ENCODE peak calls at places on chromosomes 4 and X, in six cellular contexts. O, H, A, X, D and C are unnamed samples.
A peak's percentile ranks its signal among the peaks of the same experiment; 100 is the strongest.

GRCh38 chrX:47751670-47752069 is 85.0 kb upstream of the ZNF81 start:
- DNase-seq in O (no peak), H (no peak), A (peak; percentile 39), X (peak; percentile 27), D (peak; percentile 13), C (no peak)

GRCh38 chr4:88275516-88275915 is 8.8 kb downstream of the PPM1K start:
- DNase-seq in O (no peak), H (peak; percentile 47), A (no peak), X (peak; percentile 46), D (no peak), C (no peak)

GRCh38 chrX:2875136-2875481 is 46.4 kb downstream of the GYG2 start:
- DNase-seq in O (no peak), H (no peak), A (no peak), X (no peak), D (no peak), C (no peak)

GRCh38 chr4:138413273-138413672 is 171.1 kb upstream of the SLC7A11 start:
- DNase-seq in O (no peak), H (no peak), A (no peak), X (no peak), D (no peak), C (no peak)

GRCh38 chr4:178976861-178977260 is 1534.6 kb upstream of the AGA start:
- DNase-seq in O (no peak), H (no peak), A (no peak), X (no peak), D (no peak), C (no peak)

GRCh38 chr4:142777045-142777743 is 68.9 kb downstream of the INPP4B start:
- DNase-seq in O (no peak), H (no peak), A (no peak), X (no peak), D (no peak), C (no peak)

GRCh38 chr4:156053174-156053573 is 99.5 kb upstream of the CTSO start:
- DNase-seq in O (no peak), H (no peak), A (no peak), X (no peak), D (no peak), C (no peak)

GRCh38 chrX:112761239-112762207 is 79.1 kb downstream of the AMOT start:
- DNase-seq in O (no peak), H (no peak), A (no peak), X (peak; percentile 47), D (no peak), C (peak; percentile 34)

GRCh38 chr4:3442959-3443749 is 1.4 kb downstream of the HGFAC start:
- DNase-seq in O (peak; percentile 52), H (peak; percentile 14), A (peak; percentile 77), X (peak; percentile 70), D (no peak), C (peak; percentile 93)

GRCh38 chr4:151716324-151716723 is 44.5 kb downstream of the GATB start:
- DNase-seq in O (no peak), H (no peak), A (no peak), X (no peak), D (no peak), C (no peak)

GRCh38 chrX:48513670-48514069 is 4.9 kb downstream of the PORCN start:
- DNase-seq in O (no peak), H (no peak), A (no peak), X (no peak), D (no peak), C (no peak)

GRCh38 chr4:128727658-128728057 is 81.8 kb upstream of the JADE1 start:
- DNase-seq in O (no peak), H (no peak), A (no peak), X (no peak), D (no peak), C (no peak)

GRCh38 chr4:111945014-111945413 is 200.2 kb upstream of the FAM241A start:
- DNase-seq in O (no peak), H (no peak), A (no peak), X (no peak), D (no peak), C (no peak)

GRCh38 chrX:41518127-41518840 is 71.1 kb downstream of the NYX start:
- DNase-seq in O (no peak), H (no peak), A (no peak), X (no peak), D (no peak), C (no peak)

GRCh38 chrX:43446752-43447151 is 209.3 kb upstream of the MAOA start:
- DNase-seq in O (no peak), H (no peak), A (no peak), X (no peak), D (no peak), C (no peak)

GRCh38 chr4:145819246-145820181 is 119.1 kb downstream of the ZNF827 start:
- DNase-seq in O (no peak), H (no peak), A (no peak), X (peak; percentile 52), D (no peak), C (no peak)

GRCh38 chrX:121479406-121479805 is 432.0 kb downstream of the GLUD2 start:
- DNase-seq in O (no peak), H (no peak), A (no peak), X (no peak), D (no peak), C (no peak)

GRCh38 chrX:72644946-72645345 is 69.2 kb downstream of the PHKA1 start:
- DNase-seq in O (no peak), H (no peak), A (no peak), X (peak; percentile 13), D (no peak), C (no peak)

GRCh38 chr4:155474758-155475157 is 98.0 kb upstream of the MAP9 start:
- DNase-seq in O (no peak), H (no peak), A (no peak), X (no peak), D (no peak), C (no peak)

GRCh38 chrX:75603833-75604232 is 81.0 kb upstream of the ZDHHC15 start:
- DNase-seq in O (no peak), H (peak; percentile 18), A (no peak), X (peak; percentile 22), D (no peak), C (peak; percentile 28)

GRCh38 chrX:121114691-121115090 is 67.3 kb downstream of the GLUD2 start:
- DNase-seq in O (no peak), H (no peak), A (no peak), X (no peak), D (no peak), C (no peak)

GRCh38 chr4:184232975-184233374 is 15.3 kb upstream of the ENPP6 start:
- DNase-seq in O (no peak), H (no peak), A (no peak), X (no peak), D (no peak), C (no peak)

GRCh38 chrX:71996138-71996537 is 85.5 kb downstream of the NHSL2 start:
- DNase-seq in O (no peak), H (no peak), A (no peak), X (no peak), D (no peak), C (no peak)

GRCh38 chrX:71536285-71536684 is 3.4 kb downstream of the OGT start:
- DNase-seq in O (no peak), H (no peak), A (no peak), X (peak; percentile 31), D (no peak), C (no peak)

DNA sequence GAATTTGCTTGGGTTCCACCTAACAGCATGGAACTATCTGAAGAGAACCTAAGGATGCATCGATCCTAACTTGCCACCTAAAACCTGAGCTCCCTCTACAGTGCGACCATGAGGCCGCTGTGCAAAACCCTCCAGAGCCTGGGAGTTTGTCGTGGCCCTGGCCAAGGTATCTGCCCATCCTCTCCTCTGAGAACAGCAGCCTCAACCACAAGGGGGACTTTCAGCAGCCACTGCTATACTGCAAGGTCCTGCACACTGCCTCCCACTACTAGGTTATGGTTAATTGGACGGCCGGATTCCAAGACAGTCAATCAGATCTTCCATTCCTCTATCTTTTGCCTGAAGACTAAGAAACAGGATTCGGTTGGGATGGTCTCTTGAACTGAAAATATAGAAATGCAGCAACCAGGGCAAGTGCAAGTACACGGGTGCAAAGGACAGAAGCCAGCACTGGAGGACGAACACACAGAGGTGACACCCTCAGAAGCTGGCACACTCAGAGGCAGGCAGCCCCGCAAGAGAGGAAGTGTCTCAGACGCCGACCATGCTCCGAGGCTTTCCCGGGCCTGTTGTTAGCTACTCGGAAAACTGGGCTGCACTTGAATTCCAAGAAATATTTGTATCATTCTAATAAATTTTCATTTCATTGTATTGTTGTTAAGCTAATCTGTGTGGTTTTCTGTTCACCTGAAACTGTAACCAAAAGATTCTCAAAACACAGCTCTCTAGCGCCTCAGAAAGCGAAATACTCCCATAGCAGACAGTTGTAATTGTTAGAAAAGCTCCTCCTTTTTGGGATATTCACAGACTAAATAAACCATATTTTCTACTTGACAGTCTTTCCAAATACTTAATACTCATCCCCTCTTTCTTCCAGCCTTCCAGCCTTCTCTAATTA is 63.3 kb downstream of the AFAP1 start:
- DNase-seq in O (no peak), H (peak; percentile 62), A (peak; percentile 21), X (peak; percentile 8), D (no peak), C (no peak)
- TF ChIP-seq CTCF in O (peak; percentile 31), H (peak; percentile 46), A (no peak), X (no peak), D (peak; percentile 1), C (no peak)

GRCh38 chrX:152601848-152602616 is 35.7 kb upstream of the GABRQ start:
- DNase-seq in O (no peak), H (no peak), A (peak; percentile 2), X (peak; percentile 13), D (peak; percentile 10), C (no peak)
- TF ChIP-seq CTCF in O (peak; percentile 13), H (no peak), A (no peak), X (peak; percentile 15), D (no peak), C (no peak)

GRCh38 chr4:141659539-141659938 is 23.2 kb downstream of the IL15 start:
- DNase-seq in O (no peak), H (no peak), A (no peak), X (no peak), D (no peak), C (peak; percentile 20)

GRCh38 chr4:141660880-141661279 is 24.5 kb downstream of the IL15 start:
- DNase-seq in O (no peak), H (no peak), A (no peak), X (no peak), D (no peak), C (no peak)

GRCh38 chr4:141656031-141656430 is 19.6 kb downstream of the IL15 start:
- DNase-seq in O (no peak), H (no peak), A (no peak), X (no peak), D (no peak), C (no peak)

GRCh38 chr4:141658316-141658715 is 21.9 kb downstream of the IL15 start:
- DNase-seq in O (no peak), H (no peak), A (no peak), X (no peak), D (no peak), C (no peak)

GRCh38 chr4:141657550-141657949 is 21.2 kb downstream of the IL15 start:
- DNase-seq in O (no peak), H (no peak), A (no peak), X (no peak), D (no peak), C (no peak)
- TF ChIP-seq CTCF in O (no peak), H (no peak), A (no peak), X (no peak), D (peak; percentile 27), C (no peak)

DNA sequence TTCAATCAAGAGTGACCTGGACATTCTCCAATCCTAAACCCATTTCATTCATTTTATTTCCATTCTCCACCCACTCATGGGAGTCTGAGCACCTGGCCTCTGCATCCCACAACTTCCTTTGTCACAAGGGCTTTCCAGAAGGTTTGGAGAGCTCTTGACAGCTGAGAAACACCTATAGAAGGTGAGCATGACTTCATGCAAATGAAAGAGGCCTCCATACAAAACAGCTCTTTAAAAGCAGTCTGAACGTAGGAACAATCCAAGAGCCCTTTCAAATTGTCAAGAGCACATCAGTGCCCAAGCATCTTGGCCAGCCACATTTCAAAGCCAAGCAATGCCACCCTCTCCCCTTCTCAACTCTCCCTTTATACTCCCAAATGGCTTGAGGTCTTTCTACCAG is 74.9 kb upstream of the RAP2C start:
- DNase-seq in O (no peak), H (no peak), A (no peak), X (no peak), D (no peak), C (no peak)
- TF ChIP-seq CTCF in O (no peak), H (no peak), A (no peak), X (no peak), D (no peak), C (no peak)